ENCODE peak calls at places on chromosomes 3 and 15, in seven cellular contexts. P is cardiac fibroblast, F is right cardiac atrium, C is brain microvascular endothelial cell, Y is pancreas, O is mammary epithelial cell, K is aorta. J is an unnamed sample.

GRCh38 chr3:158768881-158769518 is 32.9 kb upstream of the MFSD1 start:
- DNase-seq in P (peak), F (no peak), C (peak), Y (no peak), O (peak), K (no peak), J (peak)

GRCh38 chr3:194986208-194987043 is 284.5 kb downstream of the XXYLT1 start:
- DNase-seq in P (no peak), F (no peak), C (no peak), Y (no peak), O (peak), K (no peak), J (no peak)

GRCh38 chr3:12959838-12960378 is 113.3 kb downstream of the IQSEC1 start:
- DNase-seq in P (no peak), F (peak), C (no peak), Y (no peak), O (no peak), K (peak), J (no peak)

GRCh38 chr15:78909791-78910228 is 35.0 kb downstream of the CTSH start:
- DNase-seq in P (peak), F (no peak), C (peak), Y (no peak), O (peak), K (no peak), J (no peak)

GRCh38 chr15:72020799-72021198 is 97.2 kb downstream of the MYO9A start:
- DNase-seq in P (no peak), F (no peak), C (no peak), Y (no peak), O (no peak), K (no peak), J (no peak)

GRCh38 chr15:76346666-76347506 is 10.3 kb downstream of the ISL2 start:
- DNase-seq in P (peak), F (no peak), C (no peak), Y (no peak), O (no peak), K (no peak), J (no peak)

GRCh38 chr3:134315286-134316106 is 58.8 kb downstream of the AMOTL2 start:
- DNase-seq in P (peak), F (peak), C (peak), Y (no peak), O (no peak), K (peak), J (peak)

GRCh38 chr3:48516571-48516970 is 12.6 kb upstream of the SHISA5 start:
- DNase-seq in P (no peak), F (peak), C (no peak), Y (no peak), O (no peak), K (peak), J (no peak)

GRCh38 chr3:47961815-47962606 is 54.2 kb downstream of the MAP4 start:
- DNase-seq in P (no peak), F (no peak), C (no peak), Y (peak), O (peak), K (no peak), J (peak)

GRCh38 chr3:123636431-123636841 is 51.6 kb upstream of the HACD2 start:
- DNase-seq in P (no peak), F (no peak), C (no peak), Y (peak), O (no peak), K (no peak), J (no peak)

GRCh38 chr3:172709776-172710708 is 825 bp downstream of the NCEH1 start:
- DNase-seq in P (peak), F (peak), C (peak), Y (peak), O (peak), K (peak), J (no peak)

GRCh38 chr3:99468918-99469317 is 169.5 kb upstream of the COL8A1 start:
- DNase-seq in P (no peak), F (no peak), C (no peak), Y (no peak), O (peak), K (no peak), J (no peak)

GRCh38 chr15:88636039-88636438 is 2.8 kb upstream of the ISG20 start:
- DNase-seq in P (no peak), F (no peak), C (no peak), Y (peak), O (no peak), K (no peak), J (no peak)

GRCh38 chr3:52998781-52999509 is 46.9 kb downstream of the SFMBT1 start:
- DNase-seq in P (no peak), F (no peak), C (no peak), Y (no peak), O (peak), K (no peak), J (no peak)

DNA sequence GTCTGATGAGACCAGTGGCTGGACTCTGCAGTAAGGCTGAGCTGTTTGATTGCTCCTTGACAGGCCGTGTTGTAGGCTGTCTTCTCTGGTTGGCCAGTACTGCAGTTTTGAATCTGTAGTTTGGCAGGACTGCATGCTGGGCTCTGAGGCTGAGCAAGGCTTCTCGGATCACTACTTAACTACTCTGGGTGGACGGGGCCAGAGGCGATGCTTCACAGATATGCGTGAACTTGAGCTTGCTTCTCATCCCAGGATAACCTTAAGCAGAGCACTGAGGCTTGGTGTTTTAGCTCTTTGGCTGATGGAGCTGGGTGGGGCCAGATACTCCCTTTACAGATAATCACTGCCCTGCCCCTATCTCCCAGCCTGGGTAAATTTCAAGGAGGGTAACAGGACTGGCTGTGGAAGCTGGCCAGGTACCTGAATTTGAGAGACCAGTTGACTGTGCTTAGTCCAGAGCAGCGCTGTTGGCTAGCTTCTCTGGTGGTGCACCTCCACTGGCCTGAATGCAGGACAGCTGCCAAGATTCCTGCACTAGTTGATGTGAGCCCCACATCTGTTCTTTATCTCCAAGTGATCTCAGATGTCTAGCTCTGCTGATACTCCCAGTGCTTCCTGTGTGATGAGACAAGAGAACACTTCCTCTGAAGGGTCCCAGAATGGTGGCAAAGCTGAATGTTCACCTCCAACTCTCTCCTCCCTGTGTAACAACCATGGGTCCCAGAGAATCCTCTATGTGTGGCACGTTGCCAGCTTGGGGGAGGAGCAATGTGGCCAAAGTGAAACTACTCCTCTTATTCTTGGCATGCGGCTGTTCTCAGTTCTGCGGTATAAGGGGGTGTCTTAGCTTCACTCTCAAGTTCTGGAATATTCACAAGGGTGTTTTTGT is 37.9 kb downstream of the RPL39L start:
- DNase-seq in P (peak), F (peak), C (peak), Y (peak), O (peak), K (peak), J (peak)
- H3K4me3 ChIP-seq in P (peak), F (peak), C (peak), Y (no peak), O (peak), K (no peak), J (no peak)

DNA sequence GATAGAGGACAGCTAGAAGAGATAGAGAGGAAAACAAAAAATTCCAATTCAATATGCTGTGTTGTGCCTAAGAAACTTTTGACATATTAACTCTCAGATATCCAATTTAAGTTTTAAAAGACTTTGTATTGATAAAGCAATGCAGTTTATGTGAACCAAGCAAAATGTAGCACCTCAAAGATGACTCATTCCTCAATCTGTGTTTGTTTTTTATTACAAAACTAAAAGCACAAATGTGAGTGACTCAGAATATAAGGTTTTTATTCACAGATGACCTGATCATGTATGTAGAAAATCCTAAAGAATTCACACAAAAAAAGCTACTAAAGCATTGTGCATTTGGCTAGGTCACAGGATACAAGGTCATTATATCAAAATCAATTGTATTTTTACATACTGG is 11.1 kb downstream of the HCLS1 start:
- DNase-seq in P (peak), F (no peak), C (no peak), Y (no peak), O (peak), K (no peak), J (no peak)
- H3K4me3 ChIP-seq in P (no peak), F (no peak), C (no peak), Y (no peak), O (no peak), K (no peak), J (no peak)

DNA sequence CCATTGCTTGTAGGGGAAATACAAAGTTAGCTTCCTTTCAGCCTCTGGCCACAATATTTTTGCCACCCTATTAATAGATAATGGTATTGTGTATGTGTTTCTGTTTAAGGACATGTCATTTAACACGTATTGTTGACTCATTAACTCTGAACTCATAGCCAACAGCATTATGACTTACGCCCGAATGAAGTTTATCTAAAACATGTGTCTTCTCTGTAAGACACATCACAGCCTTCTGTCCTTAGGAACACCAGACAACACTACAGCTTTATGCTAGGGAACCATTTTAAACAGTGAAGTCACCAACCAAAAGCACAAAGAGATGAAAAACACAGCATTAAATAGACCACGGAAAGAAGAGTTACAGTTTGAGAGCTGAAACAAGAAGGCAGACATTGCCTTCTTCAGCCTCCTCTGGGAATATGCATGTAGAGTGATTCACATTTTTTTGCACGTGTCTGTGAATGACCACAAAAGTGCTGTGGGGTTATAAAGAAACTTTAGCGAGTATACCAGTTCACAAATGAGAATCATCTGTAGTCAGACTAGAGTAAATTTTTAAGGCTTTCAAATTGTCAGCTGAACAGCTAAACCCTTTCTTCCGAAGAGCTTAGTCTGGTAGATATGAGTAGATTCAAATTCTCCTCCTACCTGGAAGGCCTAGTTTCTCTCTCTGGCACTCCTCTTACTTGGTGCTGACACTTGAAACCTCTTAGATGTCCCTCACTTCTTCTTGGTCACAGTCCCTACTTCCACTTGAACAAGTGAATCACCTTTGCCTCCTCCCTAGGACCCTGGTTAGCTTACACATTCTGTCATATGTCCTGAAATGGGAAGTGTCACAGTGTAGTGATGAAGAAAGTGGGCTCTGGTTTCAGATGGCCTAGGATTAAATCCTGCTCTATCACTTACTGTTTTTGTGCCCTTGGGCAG is 32.2 kb downstream of the MCTP2 start:
- DNase-seq in P (peak), F (no peak), C (peak), Y (no peak), O (no peak), K (no peak), J (no peak)
- H3K4me3 ChIP-seq in P (no peak), F (no peak), C (no peak), Y (no peak), O (no peak), K (no peak), J (no peak)

DNA sequence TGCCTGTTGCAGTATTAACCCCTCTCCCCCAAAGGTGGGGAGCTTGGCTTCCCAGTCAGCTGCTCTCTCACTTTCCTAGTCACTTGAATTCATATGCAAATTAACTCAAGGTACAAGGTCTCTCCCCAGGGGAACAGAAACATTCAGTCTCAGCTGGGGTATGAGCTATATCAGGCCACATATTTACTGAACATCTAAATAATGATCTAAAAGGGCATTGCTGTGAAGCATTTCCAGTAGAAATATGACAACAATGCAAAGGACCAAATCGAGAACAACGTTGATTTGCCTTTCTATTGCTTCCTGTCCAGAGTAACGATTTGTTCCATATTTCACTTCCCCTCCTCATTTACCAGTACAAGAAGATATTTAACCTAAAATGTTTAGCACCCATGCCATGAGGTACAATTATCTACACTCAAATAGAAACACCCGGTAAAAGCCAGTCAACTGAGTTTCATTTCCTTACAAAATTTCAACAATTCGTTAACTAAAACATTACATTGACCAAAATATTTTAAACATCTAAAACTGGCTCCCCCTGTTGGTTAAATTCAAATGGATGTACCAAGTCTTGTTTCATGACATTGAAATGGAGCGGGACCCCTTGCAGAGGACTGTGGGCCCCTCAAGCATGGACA is 36.5 kb upstream of the KLHL6 start:
- DNase-seq in P (peak), F (no peak), C (no peak), Y (no peak), O (no peak), K (no peak), J (no peak)
- H3K4me3 ChIP-seq in P (no peak), F (no peak), C (no peak), Y (no peak), O (no peak), K (no peak), J (no peak)

GRCh38 chr15:64333986-64334385 is 22.0 kb downstream of the CSNK1G1 start:
- DNase-seq in P (peak), F (no peak), C (no peak), Y (no peak), O (peak), K (no peak), J (no peak)
- H3K4me3 ChIP-seq in P (no peak), F (no peak), C (no peak), Y (no peak), O (no peak), K (no peak), J (no peak)

DNA sequence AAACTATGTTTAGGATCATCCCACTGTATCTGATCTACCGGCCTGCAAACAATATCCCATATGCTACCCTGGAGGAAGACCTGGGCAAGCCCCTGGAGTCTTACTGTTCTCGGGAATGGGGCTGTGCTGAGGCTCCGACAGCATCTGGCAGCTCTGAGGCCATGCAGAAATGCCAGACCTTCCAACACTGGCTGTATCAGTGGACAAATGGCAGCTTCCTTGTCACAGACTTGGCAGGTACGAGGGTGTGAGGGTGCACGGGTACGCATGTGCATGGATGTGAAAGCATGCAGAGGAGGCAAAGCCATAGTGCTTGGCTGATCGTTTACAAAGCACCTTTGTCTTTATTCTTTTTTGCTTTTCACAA is 20.1 kb upstream of the SLC28A1 start:
- DNase-seq in P (no peak), F (peak), C (no peak), Y (no peak), O (no peak), K (no peak), J (no peak)
- H3K4me3 ChIP-seq in P (no peak), F (no peak), C (no peak), Y (no peak), O (no peak), K (no peak), J (no peak)

GRCh38 chr15:94252906-94253305 is 21.5 kb downstream of the MCTP2 start:
- DNase-seq in P (no peak), F (no peak), C (no peak), Y (no peak), O (no peak), K (no peak), J (no peak)

GRCh38 chr15:94246016-94246415 is 14.7 kb downstream of the MCTP2 start:
- DNase-seq in P (no peak), F (no peak), C (no peak), Y (no peak), O (no peak), K (no peak), J (no peak)

GRCh38 chr15:94252223-94252766 is 20.9 kb downstream of the MCTP2 start:
- DNase-seq in P (no peak), F (no peak), C (no peak), Y (no peak), O (no peak), K (no peak), J (no peak)

GRCh38 chr15:94243418-94243817 is 12.1 kb downstream of the MCTP2 start:
- DNase-seq in P (no peak), F (no peak), C (no peak), Y (no peak), O (no peak), K (no peak), J (no peak)

GRCh38 chr15:94247789-94248638 is 16.7 kb downstream of the MCTP2 start:
- DNase-seq in P (no peak), F (no peak), C (no peak), Y (no peak), O (no peak), K (no peak), J (no peak)
- H3K4me3 ChIP-seq in P (no peak), F (no peak), C (no peak), Y (no peak), O (no peak), K (no peak), J (no peak)

GRCh38 chr15:92921215-92922131 is 21.3 kb downstream of the CHD2 start:
- DNase-seq in P (peak), F (no peak), C (no peak), Y (peak), O (peak), K (no peak), J (no peak)
- H3K4me3 ChIP-seq in P (no peak), F (no peak), C (no peak), Y (no peak), O (no peak), K (no peak), J (no peak)

DNA sequence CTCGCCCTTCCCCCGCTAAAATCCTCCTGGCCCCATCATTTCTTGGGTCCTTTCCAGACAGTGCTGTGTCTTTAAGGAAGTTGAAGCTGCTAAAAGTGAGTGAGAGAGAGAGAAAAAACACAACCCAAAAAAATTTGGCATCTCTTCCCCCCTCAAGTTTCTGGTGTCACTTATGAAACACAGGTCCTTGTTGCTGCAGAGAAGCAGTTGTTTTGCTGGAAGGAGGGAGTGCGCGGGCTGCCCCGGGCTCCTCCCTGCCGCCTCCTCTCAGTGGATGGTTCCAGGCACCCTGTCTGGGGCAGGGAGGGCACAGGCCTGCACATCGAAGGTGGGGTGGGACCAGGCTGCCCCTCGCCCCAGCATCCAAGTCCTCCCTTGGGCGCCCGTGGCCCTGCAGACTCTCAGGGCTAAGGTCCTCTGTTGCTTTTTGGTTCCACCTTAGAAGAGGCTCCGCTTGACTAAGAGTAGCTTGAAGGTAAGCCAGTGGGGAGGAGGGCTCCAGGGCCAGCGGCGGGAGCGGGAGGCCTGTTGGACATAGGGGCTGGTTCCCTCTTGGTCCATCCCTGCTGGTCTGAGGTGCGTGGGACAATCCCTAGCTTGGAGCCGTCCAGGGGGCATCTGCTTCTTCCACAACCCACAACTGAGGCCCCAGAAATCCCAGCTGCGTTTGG is at the start of gene ISLR:
- DNase-seq in P (peak), F (peak), C (no peak), Y (no peak), O (no peak), K (no peak), J (peak)
- H3K4me3 ChIP-seq in P (no peak), F (peak), C (no peak), Y (no peak), O (no peak), K (no peak), J (peak)